ENCODE peak calls at places on chromosomes 6 and 20, in seven cellular contexts. One of them, this sample, is unnamed.

GRCh38 chr20:8756410-8756809 is 312.5 kb upstream of the PLCB4 start:
- DNase-seq in GM23338: no peak
- DNase-seq in body of pancreas: no peak
- DNase-seq in ascending aorta: no peak
- DNase-seq in left ventricle myocardium inferior: no peak
- DNase-seq in IMR-90: peak; percentile 96
- DNase-seq in A549: peak; percentile 93
- DNase-seq in this sample: no peak

GRCh38 chr6:37021356-37022129 is 16.1 kb downstream of the FGD2 start:
- DNase-seq in GM23338: peak; percentile 76
- DNase-seq in body of pancreas: no peak
- DNase-seq in ascending aorta: no peak
- DNase-seq in left ventricle myocardium inferior: no peak
- DNase-seq in IMR-90: peak; percentile 61
- DNase-seq in A549: no peak
- DNase-seq in this sample: peak; percentile 34

GRCh38 chr6:132020138-132020551 is 69.0 kb upstream of the CCN2 start:
- DNase-seq in GM23338: no peak
- DNase-seq in body of pancreas: no peak
- DNase-seq in ascending aorta: peak; percentile 55
- DNase-seq in left ventricle myocardium inferior: peak; percentile 22
- DNase-seq in IMR-90: peak; percentile 13
- DNase-seq in A549: no peak
- DNase-seq in this sample: no peak

GRCh38 chr6:164695896-164696295 is 613.5 kb downstream of the C6orf118 start:
- DNase-seq in GM23338: peak; percentile 3
- DNase-seq in body of pancreas: no peak
- DNase-seq in ascending aorta: no peak
- DNase-seq in left ventricle myocardium inferior: no peak
- DNase-seq in IMR-90: no peak
- DNase-seq in A549: no peak
- DNase-seq in this sample: no peak

GRCh38 chr6:109252261-109253041 is 129.8 kb downstream of the CD164 start:
- DNase-seq in GM23338: no peak
- DNase-seq in body of pancreas: no peak
- DNase-seq in ascending aorta: no peak
- DNase-seq in left ventricle myocardium inferior: no peak
- DNase-seq in IMR-90: no peak
- DNase-seq in A549: no peak
- DNase-seq in this sample: no peak

GRCh38 chr6:126054258-126054702 is 67.9 kb downstream of the TRMT11 start:
- DNase-seq in GM23338: no peak
- DNase-seq in body of pancreas: no peak
- DNase-seq in ascending aorta: no peak
- DNase-seq in left ventricle myocardium inferior: no peak
- DNase-seq in IMR-90: no peak
- DNase-seq in A549: no peak
- DNase-seq in this sample: no peak

GRCh38 chr6:96898241-96898851 is 655 bp upstream of the NDUFAF4 start:
- DNase-seq in GM23338: peak; percentile 11
- DNase-seq in body of pancreas: no peak
- DNase-seq in ascending aorta: no peak
- DNase-seq in left ventricle myocardium inferior: no peak
- DNase-seq in IMR-90: peak; percentile 34
- DNase-seq in A549: no peak
- DNase-seq in this sample: no peak

GRCh38 chr6:169857343-169858292 is 106.2 kb downstream of the ERMARD start:
- DNase-seq in GM23338: no peak
- DNase-seq in body of pancreas: no peak
- DNase-seq in ascending aorta: no peak
- DNase-seq in left ventricle myocardium inferior: no peak
- DNase-seq in IMR-90: no peak
- DNase-seq in A549: no peak
- DNase-seq in this sample: no peak

GRCh38 chr6:132202569-132202968 is 198.7 kb downstream of the MOXD1 start:
- DNase-seq in GM23338: no peak
- DNase-seq in body of pancreas: no peak
- DNase-seq in ascending aorta: no peak
- DNase-seq in left ventricle myocardium inferior: no peak
- DNase-seq in IMR-90: peak; percentile 96
- DNase-seq in A549: no peak
- DNase-seq in this sample: no peak

GRCh38 chr6:17790486-17790885 is 83.8 kb upstream of the NUP153 start:
- DNase-seq in GM23338: no peak
- DNase-seq in body of pancreas: no peak
- DNase-seq in ascending aorta: no peak
- DNase-seq in left ventricle myocardium inferior: no peak
- DNase-seq in IMR-90: no peak
- DNase-seq in A549: no peak
- DNase-seq in this sample: no peak

GRCh38 chr6:11538049-11538798 is 675 bp downstream of the TMEM170B start:
- DNase-seq in GM23338: peak; percentile 69
- DNase-seq in body of pancreas: peak; percentile 41
- DNase-seq in ascending aorta: no peak
- DNase-seq in left ventricle myocardium inferior: peak; percentile 32
- DNase-seq in IMR-90: no peak
- DNase-seq in A549: peak; percentile 8
- DNase-seq in this sample: no peak

GRCh38 chr6:2396856-2397640 is 151.6 kb upstream of the GMDS start:
- DNase-seq in GM23338: no peak
- DNase-seq in body of pancreas: no peak
- DNase-seq in ascending aorta: no peak
- DNase-seq in left ventricle myocardium inferior: peak; percentile 31
- DNase-seq in IMR-90: peak; percentile 85
- DNase-seq in A549: no peak
- DNase-seq in this sample: no peak

GRCh38 chr20:54479138-54479906 is 3.9 kb downstream of the DOK5 start:
- DNase-seq in GM23338: peak; percentile 64
- DNase-seq in body of pancreas: no peak
- DNase-seq in ascending aorta: no peak
- DNase-seq in left ventricle myocardium inferior: no peak
- DNase-seq in IMR-90: peak; percentile 11
- DNase-seq in A549: no peak
- DNase-seq in this sample: no peak

GRCh38 chr6:22240025-22240424 is 56.8 kb downstream of the PRL start:
- DNase-seq in GM23338: no peak
- DNase-seq in body of pancreas: no peak
- DNase-seq in ascending aorta: no peak
- DNase-seq in left ventricle myocardium inferior: no peak
- DNase-seq in IMR-90: no peak
- DNase-seq in A549: no peak
- DNase-seq in this sample: no peak

GRCh38 chr6:169913096-169913615 is 161.7 kb downstream of the ERMARD start:
- DNase-seq in GM23338: no peak
- DNase-seq in body of pancreas: no peak
- DNase-seq in ascending aorta: no peak
- DNase-seq in left ventricle myocardium inferior: no peak
- DNase-seq in IMR-90: no peak
- DNase-seq in A549: no peak
- DNase-seq in this sample: no peak

GRCh38 chr20:54148947-54149764 is 24.6 kb downstream of the CYP24A1 start:
- DNase-seq in GM23338: peak; percentile 31
- DNase-seq in body of pancreas: no peak
- DNase-seq in ascending aorta: no peak
- DNase-seq in left ventricle myocardium inferior: no peak
- DNase-seq in IMR-90: no peak
- DNase-seq in A549: peak; percentile 88
- DNase-seq in this sample: no peak

GRCh38 chr6:53512631-53513030 is 32.3 kb downstream of the GCLC start:
- DNase-seq in GM23338: no peak
- DNase-seq in body of pancreas: no peak
- DNase-seq in ascending aorta: no peak
- DNase-seq in left ventricle myocardium inferior: no peak
- DNase-seq in IMR-90: no peak
- DNase-seq in A549: no peak
- DNase-seq in this sample: no peak

GRCh38 chr6:2485116-2485515 is 239.7 kb upstream of the GMDS start:
- DNase-seq in GM23338: no peak
- DNase-seq in body of pancreas: peak; percentile 56
- DNase-seq in ascending aorta: no peak
- DNase-seq in left ventricle myocardium inferior: no peak
- DNase-seq in IMR-90: no peak
- DNase-seq in A549: no peak
- DNase-seq in this sample: no peak

GRCh38 chr6:3835055-3835731 is 14.0 kb upstream of the FAM50B start:
- DNase-seq in GM23338: peak; percentile 40
- DNase-seq in body of pancreas: peak; percentile 50
- DNase-seq in ascending aorta: no peak
- DNase-seq in left ventricle myocardium inferior: no peak
- DNase-seq in IMR-90: no peak
- DNase-seq in A549: no peak
- DNase-seq in this sample: no peak

DNA sequence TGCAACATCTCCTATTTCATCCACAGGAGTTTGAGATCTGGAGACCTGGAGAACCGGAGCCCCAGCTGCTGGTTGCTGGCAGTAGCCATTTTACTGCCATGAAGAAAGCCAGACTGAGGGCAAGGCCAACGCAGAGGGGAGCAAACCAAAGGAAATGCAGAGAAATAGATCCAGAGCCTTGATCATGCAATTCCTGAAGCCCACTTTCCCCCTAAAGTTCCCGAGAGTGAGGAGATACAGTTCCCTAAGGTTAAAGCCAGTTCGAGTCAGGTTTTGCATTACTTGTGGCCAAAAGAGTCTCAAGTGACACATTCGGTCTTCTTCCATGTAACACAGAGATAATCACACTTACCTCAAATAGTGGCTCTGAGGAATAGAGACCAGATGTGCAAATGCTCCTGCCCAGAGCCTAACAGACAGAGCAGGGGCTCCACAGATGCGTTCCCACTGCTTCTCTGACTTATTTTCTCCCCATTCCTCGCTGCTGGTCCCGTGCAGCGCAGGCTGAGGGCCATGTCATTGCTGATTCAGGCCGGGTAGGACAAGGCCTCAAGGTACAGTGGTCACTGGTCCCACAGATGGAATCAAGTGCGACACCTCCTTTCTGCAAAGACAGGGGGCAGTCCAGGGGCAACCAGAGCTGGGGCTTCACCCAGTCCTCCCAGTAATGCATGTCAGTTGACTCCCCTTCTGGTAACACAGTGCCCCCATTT is 35.1 kb upstream of the NFATC2 start:
- DNase-seq in GM23338: no peak
- DNase-seq in body of pancreas: no peak
- DNase-seq in ascending aorta: no peak
- DNase-seq in left ventricle myocardium inferior: no peak
- DNase-seq in IMR-90: no peak
- DNase-seq in A549: no peak
- DNase-seq in this sample: no peak
- TF ChIP-seq CTCF in GM23338: peak; percentile 12
- TF ChIP-seq CTCF in body of pancreas: no peak
- TF ChIP-seq CTCF in ascending aorta: no peak
- TF ChIP-seq CTCF in left ventricle myocardium inferior: no peak
- TF ChIP-seq CTCF in IMR-90: no peak
- TF ChIP-seq CTCF in A549: no peak
- TF ChIP-seq CTCF in this sample: no peak

GRCh38 chr6:113596907-113597583 is 260.1 kb upstream of the MARCKS start:
- DNase-seq in GM23338: no peak
- DNase-seq in body of pancreas: peak; percentile 34
- DNase-seq in ascending aorta: no peak
- DNase-seq in left ventricle myocardium inferior: no peak
- DNase-seq in IMR-90: peak; percentile 63
- DNase-seq in A549: no peak
- DNase-seq in this sample: no peak

GRCh38 chr6:113596477-113596876 is 260.7 kb upstream of the MARCKS start:
- DNase-seq in GM23338: no peak
- DNase-seq in body of pancreas: peak; percentile 18
- DNase-seq in ascending aorta: no peak
- DNase-seq in left ventricle myocardium inferior: no peak
- DNase-seq in IMR-90: no peak
- DNase-seq in A549: no peak
- DNase-seq in this sample: no peak

GRCh38 chr6:113591896-113592827 is 265.0 kb upstream of the MARCKS start:
- DNase-seq in GM23338: peak; percentile 55
- DNase-seq in body of pancreas: peak; percentile 17
- DNase-seq in ascending aorta: no peak
- DNase-seq in left ventricle myocardium inferior: no peak
- DNase-seq in IMR-90: peak; percentile 31
- DNase-seq in A549: no peak
- DNase-seq in this sample: no peak

GRCh38 chr6:113595921-113596376 is 261.2 kb upstream of the MARCKS start:
- DNase-seq in GM23338: no peak
- DNase-seq in body of pancreas: no peak
- DNase-seq in ascending aorta: no peak
- DNase-seq in left ventricle myocardium inferior: no peak
- DNase-seq in IMR-90: peak; percentile 50
- DNase-seq in A549: no peak
- DNase-seq in this sample: no peak

DNA sequence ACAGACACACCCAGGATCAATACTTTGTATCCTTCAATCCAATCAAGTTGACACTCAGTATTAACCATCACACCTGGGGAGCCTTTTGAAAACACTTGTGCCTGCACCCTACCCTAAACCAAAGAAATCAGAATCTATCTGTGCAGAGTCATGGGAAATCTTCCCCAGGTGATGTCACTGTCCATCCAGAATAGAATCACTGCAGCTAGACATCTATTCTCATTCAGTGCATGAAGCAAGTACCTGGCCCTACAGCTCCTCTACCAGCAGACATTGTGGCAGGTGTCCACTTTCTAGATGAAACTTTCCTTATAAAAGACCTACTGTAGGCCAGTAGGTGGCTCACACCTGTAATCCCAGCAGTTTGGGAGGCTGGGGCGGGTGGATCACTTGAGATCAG is 262.4 kb upstream of the MARCKS start:
- DNase-seq in GM23338: no peak
- DNase-seq in body of pancreas: no peak
- DNase-seq in ascending aorta: no peak
- DNase-seq in left ventricle myocardium inferior: no peak
- DNase-seq in IMR-90: no peak
- DNase-seq in A549: no peak
- DNase-seq in this sample: no peak
- TF ChIP-seq CTCF in GM23338: no peak
- TF ChIP-seq CTCF in body of pancreas: no peak
- TF ChIP-seq CTCF in ascending aorta: no peak
- TF ChIP-seq CTCF in left ventricle myocardium inferior: no peak
- TF ChIP-seq CTCF in IMR-90: no peak
- TF ChIP-seq CTCF in A549: no peak
- TF ChIP-seq CTCF in this sample: no peak

GRCh38 chr6:163030980-163031379 is 303.2 kb downstream of the PACRG start:
- DNase-seq in GM23338: no peak
- DNase-seq in body of pancreas: no peak
- DNase-seq in ascending aorta: no peak
- DNase-seq in left ventricle myocardium inferior: no peak
- DNase-seq in IMR-90: no peak
- DNase-seq in A549: no peak
- DNase-seq in this sample: no peak
- TF ChIP-seq CTCF in GM23338: no peak
- TF ChIP-seq CTCF in body of pancreas: no peak
- TF ChIP-seq CTCF in ascending aorta: no peak
- TF ChIP-seq CTCF in left ventricle myocardium inferior: no peak
- TF ChIP-seq CTCF in IMR-90: no peak
- TF ChIP-seq CTCF in A549: no peak
- TF ChIP-seq CTCF in this sample: no peak

DNA sequence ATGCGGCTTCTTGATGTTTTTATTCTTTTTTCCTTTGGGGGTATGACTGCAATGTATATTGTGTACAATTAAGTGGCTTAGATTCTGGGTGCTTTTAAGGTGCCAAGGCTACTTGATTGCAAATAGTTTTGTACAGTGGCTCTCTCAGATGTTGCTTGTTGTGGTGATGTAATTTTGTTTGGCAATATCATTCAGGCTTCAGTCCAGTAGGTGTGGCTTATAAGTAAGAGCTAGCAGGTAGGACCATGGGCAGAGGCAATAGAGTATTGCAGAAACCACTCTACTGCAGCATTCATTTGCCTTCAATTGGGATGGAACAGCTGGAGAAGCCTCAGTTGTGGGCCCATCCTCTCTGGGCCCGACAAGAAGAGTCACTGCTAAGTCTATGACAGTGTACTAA is 407.9 kb upstream of the MAN1A1 start:
- DNase-seq in GM23338: no peak
- DNase-seq in body of pancreas: no peak
- DNase-seq in ascending aorta: no peak
- DNase-seq in left ventricle myocardium inferior: no peak
- DNase-seq in IMR-90: no peak
- DNase-seq in A549: no peak
- DNase-seq in this sample: no peak
- TF ChIP-seq CTCF in GM23338: no peak
- TF ChIP-seq CTCF in body of pancreas: no peak
- TF ChIP-seq CTCF in ascending aorta: no peak
- TF ChIP-seq CTCF in left ventricle myocardium inferior: no peak
- TF ChIP-seq CTCF in IMR-90: no peak
- TF ChIP-seq CTCF in A549: no peak
- TF ChIP-seq CTCF in this sample: no peak